ENCODE peak calls at places on chromosomes 4 and X, in eight cellular contexts. One of them, this sample, is unnamed.

GRCh38 chr4:40840985-40841571 is 91.3 kb downstream of the NSUN7 start:
- DNase-seq in nephron progenitor cell: peak
- DNase-seq in myocyte: peak
- DNase-seq in tibial nerve: peak
- DNase-seq in SW480: peak
- DNase-seq in iris pigment epithelial cell: peak
- DNase-seq in stimulated activated CD4-positive, alpha-beta T cell treated with anti-CD3 and anti-CD28 coated beads, Interleukin-4, amount 100 ng/mL, for 24 hours: peak
- DNase-seq in heart left ventricle: peak
- DNase-seq in this sample: peak

GRCh38 chr4:42397635-42398447 is 553 bp downstream of the SHISA3 start:
- DNase-seq in nephron progenitor cell: peak
- DNase-seq in iris pigment epithelial cell: peak
- DNase-seq in tibial nerve: no peak
- DNase-seq in SW480: no peak
- DNase-seq in stimulated activated CD4-positive, alpha-beta T cell treated with anti-CD3 and anti-CD28 coated beads, Interleukin-4, amount 100 ng/mL, for 24 hours: no peak
- DNase-seq in heart left ventricle: no peak
- DNase-seq in myocyte: no peak
- DNase-seq in this sample: peak

GRCh38 chr4:184163813-184164212 is 53.9 kb downstream of the ENPP6 start:
- DNase-seq in SW480: peak
- DNase-seq in myocyte: peak
- DNase-seq in nephron progenitor cell: peak
- DNase-seq in stimulated activated CD4-positive, alpha-beta T cell treated with anti-CD3 and anti-CD28 coated beads, Interleukin-4, amount 100 ng/mL, for 24 hours: no peak
- DNase-seq in heart left ventricle: peak
- DNase-seq in tibial nerve: peak
- DNase-seq in iris pigment epithelial cell: peak
- DNase-seq in this sample: no peak

GRCh38 chrX:106220177-106220576 is 52.1 kb downstream of the PWWP3B start:
- DNase-seq in SW480: no peak
- DNase-seq in iris pigment epithelial cell: no peak
- DNase-seq in heart left ventricle: no peak
- DNase-seq in stimulated activated CD4-positive, alpha-beta T cell treated with anti-CD3 and anti-CD28 coated beads, Interleukin-4, amount 100 ng/mL, for 24 hours: no peak
- DNase-seq in nephron progenitor cell: no peak
- DNase-seq in myocyte: no peak
- DNase-seq in tibial nerve: no peak
- DNase-seq in this sample: no peak

GRCh38 chr4:152360045-152360410 is 175.9 kb downstream of the FBXW7 start:
- DNase-seq in stimulated activated CD4-positive, alpha-beta T cell treated with anti-CD3 and anti-CD28 coated beads, Interleukin-4, amount 100 ng/mL, for 24 hours: no peak
- DNase-seq in iris pigment epithelial cell: peak
- DNase-seq in SW480: no peak
- DNase-seq in heart left ventricle: no peak
- DNase-seq in myocyte: no peak
- DNase-seq in nephron progenitor cell: no peak
- DNase-seq in tibial nerve: no peak
- DNase-seq in this sample: peak

GRCh38 chr4:158327525-158327924 is 117.2 kb downstream of the TMEM144 start:
- DNase-seq in nephron progenitor cell: peak
- DNase-seq in iris pigment epithelial cell: no peak
- DNase-seq in stimulated activated CD4-positive, alpha-beta T cell treated with anti-CD3 and anti-CD28 coated beads, Interleukin-4, amount 100 ng/mL, for 24 hours: no peak
- DNase-seq in heart left ventricle: no peak
- DNase-seq in SW480: peak
- DNase-seq in tibial nerve: no peak
- DNase-seq in myocyte: no peak
- DNase-seq in this sample: no peak

GRCh38 chrX:16722481-16722880 is 3.1 kb downstream of the SYAP1 start:
- DNase-seq in myocyte: peak
- DNase-seq in tibial nerve: no peak
- DNase-seq in iris pigment epithelial cell: no peak
- DNase-seq in SW480: no peak
- DNase-seq in stimulated activated CD4-positive, alpha-beta T cell treated with anti-CD3 and anti-CD28 coated beads, Interleukin-4, amount 100 ng/mL, for 24 hours: no peak
- DNase-seq in heart left ventricle: no peak
- DNase-seq in nephron progenitor cell: no peak
- DNase-seq in this sample: no peak

GRCh38 chrX:41491267-41492004 is 44.3 kb downstream of the NYX start:
- DNase-seq in SW480: no peak
- DNase-seq in heart left ventricle: no peak
- DNase-seq in tibial nerve: no peak
- DNase-seq in myocyte: peak
- DNase-seq in stimulated activated CD4-positive, alpha-beta T cell treated with anti-CD3 and anti-CD28 coated beads, Interleukin-4, amount 100 ng/mL, for 24 hours: no peak
- DNase-seq in iris pigment epithelial cell: peak
- DNase-seq in nephron progenitor cell: no peak
- DNase-seq in this sample: no peak

GRCh38 chrX:150035531-150035930 is 97.2 kb upstream of the EOLA2 start:
- DNase-seq in tibial nerve: no peak
- DNase-seq in nephron progenitor cell: no peak
- DNase-seq in iris pigment epithelial cell: no peak
- DNase-seq in myocyte: peak
- DNase-seq in heart left ventricle: no peak
- DNase-seq in stimulated activated CD4-positive, alpha-beta T cell treated with anti-CD3 and anti-CD28 coated beads, Interleukin-4, amount 100 ng/mL, for 24 hours: no peak
- DNase-seq in SW480: no peak
- DNase-seq in this sample: no peak

GRCh38 chr4:47474799-47475198 is 10.3 kb upstream of the ATP10D start:
- DNase-seq in iris pigment epithelial cell: no peak
- DNase-seq in stimulated activated CD4-positive, alpha-beta T cell treated with anti-CD3 and anti-CD28 coated beads, Interleukin-4, amount 100 ng/mL, for 24 hours: no peak
- DNase-seq in SW480: no peak
- DNase-seq in nephron progenitor cell: no peak
- DNase-seq in tibial nerve: no peak
- DNase-seq in heart left ventricle: no peak
- DNase-seq in myocyte: no peak
- DNase-seq in this sample: no peak

GRCh38 chr4:76782837-76783236 is 115.1 kb downstream of the SOWAHB start:
- DNase-seq in nephron progenitor cell: no peak
- DNase-seq in SW480: no peak
- DNase-seq in myocyte: peak
- DNase-seq in stimulated activated CD4-positive, alpha-beta T cell treated with anti-CD3 and anti-CD28 coated beads, Interleukin-4, amount 100 ng/mL, for 24 hours: no peak
- DNase-seq in heart left ventricle: no peak
- DNase-seq in iris pigment epithelial cell: peak
- DNase-seq in tibial nerve: no peak
- DNase-seq in this sample: no peak

GRCh38 chrX:130952266-130953043 is 49.4 kb upstream of the ENOX2 start:
- DNase-seq in nephron progenitor cell: no peak
- DNase-seq in myocyte: no peak
- DNase-seq in tibial nerve: no peak
- DNase-seq in heart left ventricle: no peak
- DNase-seq in SW480: no peak
- DNase-seq in stimulated activated CD4-positive, alpha-beta T cell treated with anti-CD3 and anti-CD28 coated beads, Interleukin-4, amount 100 ng/mL, for 24 hours: no peak
- DNase-seq in iris pigment epithelial cell: no peak
- DNase-seq in this sample: peak

This sample was measured in GM06990.